ENCODE peak calls at places on chromosomes 5 and 9, in ten cellular contexts. U is cardiac muscle cell; B is stomach; M is central memory CD4-positive, alpha-beta T cell; N is stimulated activated CD8-positive, alpha-beta memory T cell treated with anti-CD3 and anti-CD28 coated beads, Interleukin-2, amount 100 ng/mL, for 1 hour; C is hepatocyte; V is NCI-H2171 treated with DMSO at 0.1 percent for 48 hours; J is lung microvascular endothelial cell; I is iris pigment epithelial cell; O is activated B cell treated with CpG ODN at 0.5 μM for 24 hours. Y is an unnamed sample.

GRCh38 chr9:85212887-85213286 is 528.9 kb downstream of the AGTPBP1 start:
- DNase-seq in C (no peak), J (no peak), V (no peak), B (no peak), U (peak), I (peak), M (no peak), O (no peak), N (no peak), Y (no peak)

GRCh38 chr9:72509053-72509452 is 12.4 kb upstream of the TMC1 start:
- DNase-seq in B (no peak), V (no peak), M (no peak), J (no peak), U (peak), O (no peak), C (no peak), I (peak), N (no peak), Y (no peak)

GRCh38 chr5:172795401-172795977 is 24.5 kb upstream of the DUSP1 start:
- DNase-seq in U (peak), I (peak), C (peak), V (peak), N (no peak), O (no peak), M (no peak), B (peak), J (peak), Y (no peak)

GRCh38 chr9:96417051-96417586 is 1.1 kb downstream of the ZNF367 start:
- DNase-seq in U (peak), N (peak), C (peak), J (peak), M (peak), V (peak), O (peak), B (peak), I (peak), Y (peak)

GRCh38 chr5:98144710-98145109 is 628.8 kb upstream of the RGMB start:
- DNase-seq in J (no peak), M (no peak), I (peak), O (no peak), B (no peak), N (no peak), C (no peak), U (no peak), V (no peak), Y (no peak)

GRCh38 chr9:18256574-18256973 is 217.4 kb upstream of the ADAMTSL1 start:
- DNase-seq in B (no peak), U (peak), J (peak), C (peak), O (no peak), I (no peak), V (no peak), M (no peak), N (no peak), Y (peak)

GRCh38 chr5:91170266-91170665 is 212.9 kb downstream of the ARRDC3 start:
- DNase-seq in J (peak), I (peak), V (no peak), N (no peak), M (no peak), B (no peak), O (no peak), C (no peak), U (peak), Y (no peak)

GRCh38 chr5:131795879-131796792 is 681 bp downstream of the FNIP1 start:
- DNase-seq in B (peak), O (peak), C (peak), V (no peak), J (peak), U (peak), N (no peak), M (peak), I (peak), Y (peak)

GRCh38 chr9:137303893-137304382 is 1.9 kb upstream of the NRARP start:
- DNase-seq in U (no peak), I (no peak), B (no peak), N (no peak), J (no peak), C (no peak), M (no peak), O (no peak), V (no peak), Y (no peak)

GRCh38 chr5:116778015-116778414 is 203.4 kb upstream of the SEMA6A start:
- DNase-seq in M (no peak), J (peak), B (no peak), O (no peak), N (no peak), C (no peak), V (no peak), I (no peak), U (no peak), Y (no peak)

Y was measured in NCI-H460.